ENCODE peak calls at places on chromosomes 4 and X, in four cellular contexts. F is H9, N is A549, C is transverse colon. W is an unnamed sample.
A peak's percentile ranks its signal among the peaks of the same experiment; 100 is the strongest.

GRCh38 chr4:138650917-138651564 is 364.5 kb upstream of the NOCT start:
- DNase-seq in F (no peak), N (no peak), C (no peak), W (no peak)

GRCh38 chrX:123648028-123648810 is 84.6 kb downstream of the THOC2 start:
- DNase-seq in F (peak; percentile 81), N (peak; percentile 33), C (peak; percentile 42), W (no peak)

GRCh38 chr4:87046111-87046510 is 111.3 kb downstream of the AFF1 start:
- DNase-seq in F (no peak), N (no peak), C (no peak), W (no peak)

GRCh38 chr4:150874386-150875226 is 140.5 kb downstream of the LRBA start:
- DNase-seq in F (no peak), N (no peak), C (no peak), W (peak; percentile 85)

GRCh38 chr4:189613202-189613601 is 327.5 kb upstream of the FRG1 start:
- DNase-seq in F (no peak), N (no peak), C (no peak), W (no peak)

GRCh38 chrX:41887691-41888090 is 35.7 kb downstream of the CASK start:
- DNase-seq in F (no peak), N (no peak), C (no peak), W (no peak)

GRCh38 chr4:53959373-53959772 is 105.0 kb downstream of the CHIC2 start:
- DNase-seq in F (no peak), N (no peak), C (no peak), W (no peak)

GRCh38 chr4:13919021-13919441 is 291.5 kb upstream of the BOD1L1 start:
- DNase-seq in F (no peak), N (no peak), C (no peak), W (no peak)

GRCh38 chr4:139777757-139778156 is 112.1 kb downstream of the MGST2 start:
- DNase-seq in F (no peak), N (no peak), C (no peak), W (no peak)

GRCh38 chr4:142121951-142122350 is 485.6 kb downstream of the IL15 start:
- DNase-seq in F (no peak), N (no peak), C (no peak), W (no peak)

GRCh38 chr4:34046580-34046979 is 2197.7 kb downstream of the ARAP2 start:
- DNase-seq in F (no peak), N (peak; percentile 3), C (no peak), W (no peak)

GRCh38 chrX:142201113-142201512 is 4.0 kb downstream of the MAGEC2 start:
- DNase-seq in F (no peak), N (no peak), C (no peak), W (no peak)

GRCh38 chrX:138191998-138192397 is 519.5 kb downstream of the FGF13 start:
- DNase-seq in F (peak; percentile 29), N (no peak), C (no peak), W (no peak)

GRCh38 chr4:109945056-109945455 is 32.4 kb downstream of the EGF start:
- DNase-seq in F (no peak), N (peak; percentile 46), C (no peak), W (no peak)

GRCh38 chr4:151259752-151260151 is 17.2 kb upstream of the PRSS48 start:
- DNase-seq in F (no peak), N (no peak), C (no peak), W (no peak)

GRCh38 chrX:124555036-124555595 is 208.8 kb downstream of the SH2D1A start:
- DNase-seq in F (no peak), N (no peak), C (no peak), W (no peak)

GRCh38 chr4:183139058-183139740 is 40.1 kb downstream of the WWC2 start:
- DNase-seq in F (no peak), N (no peak), C (no peak), W (no peak)

GRCh38 chr4:187171731-187172339 is 448.2 kb upstream of the FAT1 start:
- DNase-seq in F (no peak), N (no peak), C (no peak), W (no peak)

GRCh38 chrX:253451-254297 is 27.5 kb upstream of the PLCXD1 start:
- DNase-seq in F (no peak), N (no peak), C (no peak), W (no peak)

GRCh38 chr4:185911556-185912064 is 99.6 kb upstream of the SORBS2 start:
- DNase-seq in F (no peak), N (no peak), C (no peak), W (no peak)

GRCh38 chrX:1385824-1386223 is 6.1 kb downstream of the SLC25A6 start:
- DNase-seq in F (no peak), N (no peak), C (no peak), W (peak; percentile 36)

GRCh38 chr4:48963042-48963679 is 22.9 kb upstream of the CWH43 start:
- DNase-seq in F (peak; percentile 74), N (peak; percentile 23), C (peak; percentile 78), W (peak; percentile 70)

GRCh38 chr4:26431461-26432165 is 58.7 kb downstream of the CCKAR start:
- DNase-seq in F (no peak), N (no peak), C (no peak), W (no peak)

GRCh38 chr4:98289375-98289774 is 28.2 kb downstream of the RAP1GDS1 start:
- DNase-seq in F (no peak), N (no peak), C (no peak), W (no peak)

GRCh38 chrX:57587607-57588006 is 4.2 kb upstream of the ZXDB start:
- DNase-seq in F (no peak), N (no peak), C (no peak), W (no peak)

DNA sequence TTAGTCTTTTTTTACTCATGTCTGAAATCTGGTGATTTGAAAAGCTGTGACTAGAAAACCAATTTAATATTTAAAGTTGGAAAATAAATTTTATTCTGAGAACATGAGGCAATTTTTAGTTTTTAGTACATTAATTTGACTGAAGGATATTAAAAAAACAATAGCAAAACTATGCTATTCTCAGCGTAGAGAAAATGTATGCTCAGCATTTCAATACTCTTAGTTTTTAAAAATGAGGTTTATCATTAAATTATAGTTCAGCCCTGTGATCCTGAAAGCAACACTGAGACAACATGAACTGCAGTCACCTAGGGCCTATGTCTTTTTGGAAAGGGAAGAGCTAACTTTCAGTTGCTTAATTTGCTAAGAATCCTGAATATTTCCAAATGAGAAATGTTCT is 9.5 kb downstream of the GALNT7 start:
- DNase-seq in F (no peak), N (no peak), C (no peak), W (no peak)
- H3K27ac ChIP-seq in F (no peak overlapping the region), N (peak overlapping the region; percentile 37), C (no peak overlapping the region), W (no peak overlapping the region)

GRCh38 chrX:97844943-97845342 is 961.2 kb downstream of the RPA4 start:
- DNase-seq in F (no peak), N (no peak), C (no peak), W (no peak)

GRCh38 chrX:97843200-97843811 is 959.6 kb downstream of the RPA4 start:
- DNase-seq in F (no peak), N (no peak), C (no peak), W (no peak)

GRCh38 chrX:97842468-97843199 is 958.9 kb downstream of the RPA4 start:
- DNase-seq in F (no peak), N (no peak), C (no peak), W (no peak)

GRCh38 chrX:97845451-97845850 is 961.7 kb downstream of the RPA4 start:
- DNase-seq in F (no peak), N (no peak), C (no peak), W (no peak)

DNA sequence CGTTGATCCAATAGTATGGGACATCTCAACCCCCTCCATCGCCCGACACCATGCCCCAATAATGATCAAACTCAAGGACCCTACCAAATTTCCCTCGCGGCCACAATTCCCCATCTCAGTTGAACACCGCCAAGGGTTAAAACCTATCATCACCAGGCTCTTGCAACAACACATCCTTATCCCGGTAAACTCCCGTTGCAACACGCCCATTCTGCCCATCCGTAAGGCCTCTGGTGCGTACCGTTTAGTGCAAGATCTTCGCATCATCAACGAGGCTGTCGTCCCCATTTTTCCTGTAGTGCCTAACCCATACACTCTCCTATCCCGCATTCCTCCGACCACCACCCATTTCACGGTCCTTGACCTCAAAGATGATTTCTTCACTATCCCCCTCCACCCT is 960.5 kb downstream of the RPA4 start:
- DNase-seq in F (no peak), N (no peak), C (no peak), W (no peak)
- H3K9me3 ChIP-seq in F (peaks cover 4% of the 10 kb centered on the region), N (no peaks in the 10 kb centered on the region), C (no peaks in the 10 kb centered on the region), W (no peaks in the 10 kb centered on the region)

GRCh38 chrX:112043997-112044396 is 38.6 kb downstream of the TRPC5 start:
- DNase-seq in F (no peak), N (no peak), C (no peak), W (no peak)
- TF ChIP-seq CTCF in F (peak; percentile 87), N (peak; percentile 37), C (no peak), W (no peak)

GRCh38 chrX:154804957-154805695 is at the start of gene MPP1:
- DNase-seq in F (peak; percentile 74), N (peak; percentile 68), C (peak; percentile 84), W (peak; percentile 74)
- H3K27ac ChIP-seq in F (no peak within 1 kb of the TSS), N (peak within 1 kb of the TSS; percentile 85), C (peak within 1 kb of the TSS; percentile 89), W (peak within 1 kb of the TSS; percentile 68)

DNA sequence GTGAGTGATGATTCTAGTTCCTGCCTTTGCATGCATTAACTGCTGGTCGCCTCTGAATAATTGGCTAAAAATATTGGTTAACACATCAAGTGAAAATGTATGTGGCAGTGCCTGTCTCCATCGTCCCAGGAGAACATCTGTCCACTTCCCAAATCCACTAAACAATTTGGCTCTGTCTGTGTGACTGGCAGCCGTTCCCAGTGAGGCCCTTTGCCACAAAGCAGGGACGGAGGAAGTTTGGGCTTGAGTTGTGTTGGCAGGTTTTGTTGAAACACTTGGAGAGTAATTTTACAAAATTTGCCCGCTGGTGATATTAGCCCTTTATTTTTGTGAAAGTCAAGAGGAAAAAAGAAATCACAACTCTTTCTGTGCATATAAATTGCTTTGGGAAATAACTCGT is 730.6 kb upstream of the SLIT2 start:
- DNase-seq in F (no peak), N (no peak), C (no peak), W (no peak)
- H3K9me3 ChIP-seq in F (no peaks in the 10 kb centered on the region), N (no peaks in the 10 kb centered on the region), C (no peaks in the 10 kb centered on the region), W (no peaks in the 10 kb centered on the region)